ENCODE peak calls at places on chromosomes 7 and 10, in five cellular contexts. O is CD8-positive, alpha-beta T cell; H is OCI-LY7; Z is activated naive CD4-positive, alpha-beta T cell; L is GM23248. C is an unnamed sample.

GRCh38 chr10:60964257-60965235 is 20.6 kb upstream of the RHOBTB1 start:
- DNase-seq in O (peak), H (peak), Z (no peak), L (peak), C (peak)

GRCh38 chr10:11612004-11613001 is 853 bp upstream of the USP6NL start:
- DNase-seq in O (no peak), H (peak), Z (no peak), L (peak), C (peak)

GRCh38 chr7:14275346-14275745 is 285.9 kb upstream of the ETV1 start:
- DNase-seq in O (no peak), H (no peak), Z (no peak), L (peak), C (no peak)

GRCh38 chr7:151251328-151251925 is 2.9 kb upstream of the SMARCD3 start:
- DNase-seq in O (peak), H (peak), Z (no peak), L (peak), C (no peak)

GRCh38 chr7:674454-675410 is 51.8 kb upstream of the DNAAF5 start:
- DNase-seq in O (no peak), H (no peak), Z (no peak), L (no peak), C (peak)

GRCh38 chr10:95864906-95865813 is 42.6 kb upstream of the CC2D2B start:
- DNase-seq in O (no peak), H (peak), Z (no peak), L (peak), C (peak)

GRCh38 chr7:5339949-5340348 is 57.2 kb downstream of the SLC29A4 start:
- DNase-seq in O (no peak), H (no peak), Z (no peak), L (no peak), C (no peak)

GRCh38 chr7:22683379-22683778 is 43.6 kb upstream of the IL6 start:
- DNase-seq in O (no peak), H (no peak), Z (no peak), L (no peak), C (no peak)

GRCh38 chr10:77011823-77012566 is 625.6 kb downstream of the KCNMA1 start:
- DNase-seq in O (no peak), H (no peak), Z (no peak), L (peak), C (no peak)

GRCh38 chr7:155975490-155975889 is 163.2 kb upstream of the SHH start:
- DNase-seq in O (peak), H (no peak), Z (no peak), L (no peak), C (no peak)

GRCh38 chr10:15384154-15384553 is 13.1 kb upstream of the FAM171A1 start:
- DNase-seq in O (no peak), H (no peak), Z (no peak), L (peak), C (no peak)

GRCh38 chr7:159020987-159021386 is 123.7 kb downstream of the VIPR2 start:
- DNase-seq in O (no peak), H (no peak), Z (no peak), L (no peak), C (no peak)

GRCh38 chr7:87370660-87371180 is 25.3 kb downstream of the CROT start:
- DNase-seq in O (no peak), H (no peak), Z (no peak), L (peak), C (peak)